ENCODE peak calls at places on chromosome 6, in five cellular contexts. M is BE2C; R is anterior cingulate cortex; Q is stimulated activated CD8-positive, alpha-beta memory T cell treated with anti-CD3 and anti-CD28 coated beads, Interleukin-12 subunit alpha, Interleukin-12 subunit beta, amount 100 ng/mL, for 4 hours; V is RWPE1. J is an unnamed sample.

GRCh38 chr6:90098025-90098474 is 198.6 kb downstream of the BACH2 start:
- DNase-seq in Q (no peak), M (no peak), R (no peak), V (peak), J (no peak)

GRCh38 chr6:1190361-1190760 is 121.5 kb upstream of the FOXQ1 start:
- DNase-seq in M (no peak), Q (no peak), V (peak), R (no peak), J (no peak)

GRCh38 chr6:65280060-65280459 is 427.0 kb downstream of the EYS start:
- DNase-seq in Q (no peak), V (no peak), M (no peak), R (no peak), J (no peak)

GRCh38 chr6:912871-913663 is 220.1 kb upstream of the EXOC2 start:
- DNase-seq in V (peak), Q (no peak), R (no peak), M (no peak), J (no peak)

GRCh38 chr6:154613137-154613676 is 102.7 kb upstream of the CNKSR3 start:
- DNase-seq in V (peak), M (no peak), R (no peak), Q (no peak), J (no peak)

GRCh38 chr6:12991435-12991834 is 274.9 kb downstream of the PHACTR1 start:
- DNase-seq in R (no peak), M (no peak), V (no peak), Q (no peak), J (no peak)

GRCh38 chr6:160949531-160949930 is 42.0 kb upstream of the MAP3K4 start:
- DNase-seq in Q (no peak), M (no peak), R (no peak), V (peak), J (no peak)

GRCh38 chr6:36204068-36204753 is 7.7 kb downstream of the BRPF3 start:
- DNase-seq in M (no peak), R (no peak), V (no peak), Q (peak), J (no peak)

GRCh38 chr6:43275782-43276179 is 22.3 kb upstream of the SLC22A7 start:
- DNase-seq in R (no peak), V (no peak), M (no peak), Q (no peak), J (no peak)

J was measured in activated CD8-positive, alpha-beta memory T cell treated with anti-CD3 and anti-CD28 coated beads for 48 hours.